ENCODE peak calls at places on chromosomes 11 and 22, in five cellular contexts. One of them, this sample, is unnamed. For H3K4me1, the result is how much of the 10 kb centered on the place peaks cover.

GRCh38 chr22:36870250-36870649 is 9.4 kb downstream of the NCF4 start:
- DNase-seq in mesenchymal stem cell: no peak
- DNase-seq in neuronal stem cell: no peak
- DNase-seq in H1: no peak
- DNase-seq in H9: no peak
- DNase-seq in this sample: peak

GRCh38 chr22:44460287-44461082 is 37.5 kb downstream of the RTL6 start:
- DNase-seq in mesenchymal stem cell: no peak
- DNase-seq in neuronal stem cell: no peak
- DNase-seq in H1: no peak
- DNase-seq in H9: no peak
- DNase-seq in this sample: no peak

GRCh38 chr11:1694846-1695547 is 2.0 kb upstream of the KRTAP5-6 start:
- DNase-seq in mesenchymal stem cell: no peak
- DNase-seq in neuronal stem cell: no peak
- DNase-seq in H1: no peak
- DNase-seq in H9: no peak
- DNase-seq in this sample: no peak

GRCh38 chr22:39292002-39292401 is 27.4 kb downstream of the RPL3 start:
- DNase-seq in mesenchymal stem cell: no peak
- DNase-seq in neuronal stem cell: no peak
- DNase-seq in H1: no peak
- DNase-seq in H9: no peak
- DNase-seq in this sample: no peak

GRCh38 chr22:22702159-22702873 is 57.9 kb downstream of the GGTLC2 start:
- DNase-seq in mesenchymal stem cell: no peak
- DNase-seq in neuronal stem cell: no peak
- DNase-seq in H1: no peak
- DNase-seq in H9: peak
- DNase-seq in this sample: no peak

GRCh38 chr22:50306753-50307749 is at the start of gene PLXNB2:
- DNase-seq in mesenchymal stem cell: peak
- DNase-seq in neuronal stem cell: peak
- DNase-seq in H1: peak
- DNase-seq in H9: peak
- DNase-seq in this sample: peak

GRCh38 chr11:123357990-123358827 is 71.9 kb upstream of the GRAMD1B start:
- DNase-seq in mesenchymal stem cell: peak
- DNase-seq in neuronal stem cell: peak
- DNase-seq in H1: peak
- DNase-seq in H9: peak
- DNase-seq in this sample: peak

GRCh38 chr11:84103096-84103495 is 816.9 kb upstream of the CCDC90B start:
- DNase-seq in mesenchymal stem cell: no peak
- DNase-seq in neuronal stem cell: peak
- DNase-seq in H1: no peak
- DNase-seq in H9: no peak
- DNase-seq in this sample: no peak

GRCh38 chr22:19086417-19086816 is 35.8 kb downstream of the DGCR2 start:
- DNase-seq in mesenchymal stem cell: no peak
- DNase-seq in neuronal stem cell: no peak
- DNase-seq in H1: no peak
- DNase-seq in H9: no peak
- DNase-seq in this sample: no peak

GRCh38 chr11:133285359-133285758 is 246.9 kb downstream of the OPCML start:
- DNase-seq in mesenchymal stem cell: no peak
- DNase-seq in neuronal stem cell: no peak
- DNase-seq in H1: no peak
- DNase-seq in H9: no peak
- DNase-seq in this sample: no peak

GRCh38 chr11:126152152-126152551 is 59.3 kb downstream of the RPUSD4 start:
- DNase-seq in mesenchymal stem cell: no peak
- DNase-seq in neuronal stem cell: no peak
- DNase-seq in H1: no peak
- DNase-seq in H9: no peak
- DNase-seq in this sample: no peak

GRCh38 chr22:17578129-17578754 is 14.9 kb downstream of the SLC25A18 start:
- DNase-seq in mesenchymal stem cell: peak
- DNase-seq in neuronal stem cell: no peak
- DNase-seq in H1: no peak
- DNase-seq in H9: no peak
- DNase-seq in this sample: no peak

GRCh38 chr22:32836286-32836859 is 34.9 kb downstream of the TIMP3 start:
- DNase-seq in mesenchymal stem cell: no peak
- DNase-seq in neuronal stem cell: no peak
- DNase-seq in H1: no peak
- DNase-seq in H9: no peak
- DNase-seq in this sample: peak

GRCh38 chr11:76030286-76030685 is 176.0 kb downstream of the WNT11 start:
- DNase-seq in mesenchymal stem cell: no peak
- DNase-seq in neuronal stem cell: no peak
- DNase-seq in H1: no peak
- DNase-seq in H9: no peak
- DNase-seq in this sample: peak

GRCh38 chr11:6258571-6258998 is 1.1 kb upstream of the CCKBR start:
- DNase-seq in mesenchymal stem cell: peak
- DNase-seq in neuronal stem cell: peak
- DNase-seq in H1: no peak
- DNase-seq in H9: peak
- DNase-seq in this sample: peak

GRCh38 chr11:71140206-71140919 is 112.0 kb downstream of the SHANK2 start:
- DNase-seq in mesenchymal stem cell: no peak
- DNase-seq in neuronal stem cell: no peak
- DNase-seq in H1: no peak
- DNase-seq in H9: no peak
- DNase-seq in this sample: no peak

GRCh38 chr11:11975201-11976092 is 33.0 kb downstream of the DKK3 start:
- DNase-seq in mesenchymal stem cell: no peak
- DNase-seq in neuronal stem cell: no peak
- DNase-seq in H1: peak
- DNase-seq in H9: peak
- DNase-seq in this sample: no peak

GRCh38 chr11:80632156-80632555 is 1191.3 kb upstream of the TENM4 start:
- DNase-seq in mesenchymal stem cell: no peak
- DNase-seq in neuronal stem cell: no peak
- DNase-seq in H1: no peak
- DNase-seq in H9: no peak
- DNase-seq in this sample: no peak

GRCh38 chr11:131423715-131424114 is 53.3 kb downstream of the NTM start:
- DNase-seq in mesenchymal stem cell: peak
- DNase-seq in neuronal stem cell: no peak
- DNase-seq in H1: no peak
- DNase-seq in H9: no peak
- DNase-seq in this sample: peak

DNA sequence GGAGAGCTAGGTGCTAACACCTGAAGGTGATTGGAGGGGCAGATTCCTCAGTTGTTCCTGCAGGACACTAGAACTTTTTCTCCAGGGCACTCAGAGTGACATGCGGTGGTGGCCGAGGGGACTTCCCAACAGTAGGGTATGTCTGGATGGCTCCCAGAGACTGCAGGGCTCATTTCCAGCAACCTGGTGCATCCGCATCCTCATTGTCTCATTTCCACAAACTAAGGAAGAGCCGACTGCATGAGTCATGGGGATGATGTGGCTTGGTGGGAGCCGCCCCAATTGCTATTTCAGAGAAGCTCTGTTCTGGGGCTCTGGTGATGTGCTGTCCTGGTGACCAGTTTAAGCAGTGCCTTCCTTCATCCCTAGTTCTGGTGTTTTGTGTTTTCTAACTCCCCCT is 2.8 kb upstream of the ROBO4 start:
- DNase-seq in mesenchymal stem cell: peak
- DNase-seq in neuronal stem cell: no peak
- DNase-seq in H1: peak
- DNase-seq in H9: peak
- DNase-seq in this sample: peak
- H3K4me1 ChIP-seq in mesenchymal stem cell: under half
- H3K4me1 ChIP-seq in neuronal stem cell: under half
- H3K4me1 ChIP-seq in H1: under half
- H3K4me1 ChIP-seq in H9: under half
- H3K4me1 ChIP-seq in this sample: under half

GRCh38 chr11:74533421-74533820 is 39.9 kb upstream of the LIPT2 start:
- DNase-seq in mesenchymal stem cell: no peak
- DNase-seq in neuronal stem cell: no peak
- DNase-seq in H1: no peak
- DNase-seq in H9: no peak
- DNase-seq in this sample: peak
- H2BK12ac ChIP-seq in mesenchymal stem cell: no peak
- H2BK12ac ChIP-seq in neuronal stem cell: no peak
- H2BK12ac ChIP-seq in H1: no peak
- H2BK12ac ChIP-seq in H9: no peak
- H2BK12ac ChIP-seq in this sample: peak

GRCh38 chr11:63667993-63668392 is 3.2 kb downstream of the ATL3 start:
- DNase-seq in mesenchymal stem cell: peak
- DNase-seq in neuronal stem cell: no peak
- DNase-seq in H1: no peak
- DNase-seq in H9: no peak
- DNase-seq in this sample: no peak
- H3K4me1 ChIP-seq in mesenchymal stem cell: under half
- H3K4me1 ChIP-seq in neuronal stem cell: under half
- H3K4me1 ChIP-seq in H1: under half
- H3K4me1 ChIP-seq in H9: under half
- H3K4me1 ChIP-seq in this sample: under half

DNA sequence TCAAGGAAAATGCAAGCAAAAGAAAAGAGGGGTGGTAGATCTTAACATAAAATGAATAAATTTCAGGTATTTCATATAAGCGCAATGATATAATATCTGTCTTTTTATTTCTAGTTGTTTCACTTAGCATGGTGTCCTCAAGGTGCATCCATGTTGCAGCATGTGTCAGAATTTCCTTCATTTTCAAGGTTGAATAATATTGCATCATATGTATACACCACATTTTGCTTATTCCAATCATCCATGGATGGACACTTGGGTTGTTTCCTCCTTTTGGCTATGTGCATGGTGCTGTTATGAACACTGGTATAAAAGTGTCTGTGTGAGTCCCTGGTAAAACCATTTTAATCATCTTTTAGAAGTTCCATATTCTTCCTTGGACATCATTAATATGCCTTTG is 7.0 kb upstream of the KDM4F start:
- DNase-seq in mesenchymal stem cell: no peak
- DNase-seq in neuronal stem cell: no peak
- DNase-seq in H1: no peak
- DNase-seq in H9: no peak
- DNase-seq in this sample: no peak
- H2BK12ac ChIP-seq in mesenchymal stem cell: no peak
- H2BK12ac ChIP-seq in neuronal stem cell: no peak
- H2BK12ac ChIP-seq in H1: no peak
- H2BK12ac ChIP-seq in H9: no peak
- H2BK12ac ChIP-seq in this sample: no peak

GRCh38 chr11:61968758-61969390 is 1.4 kb upstream of the FTH1 start:
- DNase-seq in mesenchymal stem cell: no peak
- DNase-seq in neuronal stem cell: no peak
- DNase-seq in H1: no peak
- DNase-seq in H9: no peak
- DNase-seq in this sample: peak
- H3K4me1 ChIP-seq in mesenchymal stem cell: under half
- H3K4me1 ChIP-seq in neuronal stem cell: under half
- H3K4me1 ChIP-seq in H1: under half
- H3K4me1 ChIP-seq in H9: under half
- H3K4me1 ChIP-seq in this sample: under half

GRCh38 chr11:65584102-65584501 is 8.2 kb downstream of the EHBP1L1 start:
- DNase-seq in mesenchymal stem cell: no peak
- DNase-seq in neuronal stem cell: no peak
- DNase-seq in H1: no peak
- DNase-seq in H9: no peak
- DNase-seq in this sample: no peak
- H2BK12ac ChIP-seq in mesenchymal stem cell: no peak
- H2BK12ac ChIP-seq in neuronal stem cell: peak
- H2BK12ac ChIP-seq in H1: no peak
- H2BK12ac ChIP-seq in H9: no peak
- H2BK12ac ChIP-seq in this sample: no peak

GRCh38 chr22:31752096-31752847 is 1.5 kb upstream of the DEPDC5 start:
- DNase-seq in mesenchymal stem cell: no peak
- DNase-seq in neuronal stem cell: no peak
- DNase-seq in H1: no peak
- DNase-seq in H9: no peak
- DNase-seq in this sample: no peak

GRCh38 chr22:31749636-31750364 is at the start of gene PRR14L:
- DNase-seq in mesenchymal stem cell: peak
- DNase-seq in neuronal stem cell: peak
- DNase-seq in H1: peak
- DNase-seq in H9: peak
- DNase-seq in this sample: peak

GRCh38 chr22:31748490-31748889 is 1.4 kb downstream of the PRR14L start:
- DNase-seq in mesenchymal stem cell: no peak
- DNase-seq in neuronal stem cell: no peak
- DNase-seq in H1: no peak
- DNase-seq in H9: no peak
- DNase-seq in this sample: no peak

GRCh38 chr22:31753005-31753633 is 700 bp upstream of the DEPDC5 start:
- DNase-seq in mesenchymal stem cell: peak
- DNase-seq in neuronal stem cell: peak
- DNase-seq in H1: peak
- DNase-seq in H9: peak
- DNase-seq in this sample: peak

GRCh38 chr22:31750365-31751284 is 693 bp upstream of the PRR14L start:
- DNase-seq in mesenchymal stem cell: no peak
- DNase-seq in neuronal stem cell: no peak
- DNase-seq in H1: no peak
- DNase-seq in H9: no peak
- DNase-seq in this sample: no peak
- H3K4me1 ChIP-seq in mesenchymal stem cell: under half
- H3K4me1 ChIP-seq in neuronal stem cell: under half
- H3K4me1 ChIP-seq in H1: under half
- H3K4me1 ChIP-seq in H9: under half
- H3K4me1 ChIP-seq in this sample: under half

This sample was measured in trophoblast cell.